ENCODE peak calls at places on chromosomes 2 and 18, in ten cellular contexts. D is MM.1S, Q is neural crest cell, L is osteoblast, Y is osteocyte, A is spleen, G is A549, W is HFF-Myc, U is neural progenitor cell, T is WTC11. Z is an unnamed sample.

GRCh38 chr2:130387804-130388203 is 31.9 kb downstream of the PTPN18 start:
- DNase-seq in Y (peak), L (no peak), Q (no peak), W (no peak), U (peak), G (no peak), D (no peak), A (no peak), T (no peak), Z (no peak)

GRCh38 chr2:28893488-28893887 is 979 bp upstream of the WDR43 start:
- DNase-seq in W (no peak), T (no peak), Y (no peak), D (no peak), U (no peak), A (no peak), G (no peak), Q (no peak), L (no peak), Z (no peak)

GRCh38 chr2:177030391-177031000 is 182.1 kb upstream of the HNRNPA3 start:
- DNase-seq in D (no peak), Q (peak), W (no peak), U (peak), Y (no peak), A (no peak), G (no peak), T (no peak), L (peak), Z (no peak)

GRCh38 chr18:76453057-76453561 is 41.9 kb downstream of the ZNF516 start:
- DNase-seq in T (no peak), L (no peak), D (no peak), A (no peak), Q (no peak), G (no peak), W (no peak), Y (no peak), U (no peak), Z (no peak)

GRCh38 chr2:239264838-239265651 is 135.8 kb downstream of the HDAC4 start:
- DNase-seq in G (peak), W (no peak), D (no peak), Y (peak), A (peak), T (no peak), U (no peak), L (peak), Q (no peak), Z (no peak)

GRCh38 chr2:84959045-84959493 is 11.9 kb upstream of the KCMF1 start:
- DNase-seq in A (no peak), L (peak), T (no peak), U (no peak), Y (no peak), Q (no peak), G (peak), W (no peak), D (no peak), Z (no peak)

GRCh38 chr2:237025090-237025865 is 60.4 kb upstream of the COPS8 start:
- DNase-seq in U (no peak), G (peak), D (no peak), A (no peak), L (peak), T (no peak), W (peak), Q (no peak), Y (no peak), Z (no peak)

GRCh38 chr18:3330622-3331021 is 68.7 kb downstream of the MYL12B start:
- DNase-seq in G (no peak), L (no peak), U (no peak), W (no peak), A (no peak), Q (no peak), Y (no peak), D (no peak), T (no peak), Z (no peak)

GRCh38 chr2:55120634-55121359 is 70.5 kb upstream of the RTN4 start:
- DNase-seq in U (peak), Y (peak), Q (peak), W (no peak), T (no peak), G (no peak), A (no peak), L (peak), D (no peak), Z (no peak)

GRCh38 chr2:949384-949893 is 1.2 kb upstream of the SNTG2 start:
- DNase-seq in W (no peak), U (peak), G (no peak), T (no peak), Q (no peak), Y (no peak), D (no peak), L (no peak), A (no peak), Z (no peak)

GRCh38 chr2:135799738-135800137 is 37.2 kb downstream of the LCT start:
- DNase-seq in A (no peak), Q (no peak), D (no peak), G (no peak), W (no peak), U (no peak), L (no peak), T (no peak), Y (no peak), Z (no peak)
- TF ChIP-seq CTCF in A (no peak), Q (peak), D (peak), G (no peak), W (peak), U (peak), L (no peak), T (no peak), Y (no peak), Z (no peak)

GRCh38 chr18:11512096-11513030 is 97.0 kb upstream of the SLC35G4 start:
- DNase-seq in D (peak), T (no peak), L (no peak), Q (no peak), U (peak), A (no peak), Y (no peak), G (peak), W (no peak), Z (no peak)
- TF ChIP-seq CTCF in D (peak), T (no peak), L (peak), Q (no peak), U (peak), A (no peak), Y (peak), G (peak), W (peak), Z (no peak)

DNA sequence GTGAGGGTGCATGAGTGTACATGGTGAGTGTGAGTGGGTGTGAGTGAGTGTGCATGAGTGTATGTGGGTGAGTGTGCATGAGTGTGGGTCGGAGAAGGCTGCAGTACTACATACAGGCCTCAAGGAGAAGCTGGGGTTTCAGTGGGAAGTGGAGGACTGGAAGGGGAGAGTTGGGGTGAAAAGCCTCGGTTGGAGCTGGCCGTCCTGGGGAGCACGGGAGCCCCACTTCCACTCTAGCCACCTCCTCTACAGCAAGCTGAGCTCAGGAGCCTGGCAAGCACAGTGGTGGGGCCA is 68.7 kb upstream of the HPCAL1 start:
- DNase-seq in Q (no peak), U (no peak), A (no peak), D (no peak), L (peak), G (no peak), T (peak), W (no peak), Y (no peak), Z (no peak)
- TF ChIP-seq CTCF in Q (no peak), U (no peak), A (no peak), D (no peak), L (no peak), G (no peak), T (no peak), W (no peak), Y (no peak), Z (no peak)

GRCh38 chr2:71791051-71791450 is 337.7 kb downstream of the DYSF start:
- DNase-seq in G (no peak), Q (no peak), U (no peak), Y (no peak), D (no peak), W (no peak), T (no peak), L (peak), A (peak), Z (no peak)

GRCh38 chr2:71788601-71789240 is 335.4 kb downstream of the DYSF start:
- DNase-seq in A (peak), D (no peak), G (no peak), Q (no peak), W (no peak), Y (peak), U (no peak), L (peak), T (no peak), Z (no peak)

GRCh38 chr2:71788186-71788525 is 334.8 kb downstream of the DYSF start:
- DNase-seq in A (peak), W (no peak), L (peak), G (no peak), D (no peak), Q (no peak), T (no peak), U (no peak), Y (peak), Z (no peak)

GRCh38 chr2:71790261-71791038 is 337.1 kb downstream of the DYSF start:
- DNase-seq in U (no peak), D (no peak), G (no peak), L (peak), A (peak), W (no peak), Y (no peak), Q (no peak), T (no peak), Z (no peak)

GRCh38 chr2:71789556-71790219 is 336.3 kb downstream of the DYSF start:
- DNase-seq in D (no peak), L (peak), G (no peak), Q (no peak), U (no peak), A (peak), T (no peak), W (no peak), Y (peak), Z (no peak)
- TF ChIP-seq CTCF in D (no peak), L (no peak), G (peak), Q (no peak), U (no peak), A (no peak), T (no peak), W (peak), Y (no peak), Z (no peak)

DNA sequence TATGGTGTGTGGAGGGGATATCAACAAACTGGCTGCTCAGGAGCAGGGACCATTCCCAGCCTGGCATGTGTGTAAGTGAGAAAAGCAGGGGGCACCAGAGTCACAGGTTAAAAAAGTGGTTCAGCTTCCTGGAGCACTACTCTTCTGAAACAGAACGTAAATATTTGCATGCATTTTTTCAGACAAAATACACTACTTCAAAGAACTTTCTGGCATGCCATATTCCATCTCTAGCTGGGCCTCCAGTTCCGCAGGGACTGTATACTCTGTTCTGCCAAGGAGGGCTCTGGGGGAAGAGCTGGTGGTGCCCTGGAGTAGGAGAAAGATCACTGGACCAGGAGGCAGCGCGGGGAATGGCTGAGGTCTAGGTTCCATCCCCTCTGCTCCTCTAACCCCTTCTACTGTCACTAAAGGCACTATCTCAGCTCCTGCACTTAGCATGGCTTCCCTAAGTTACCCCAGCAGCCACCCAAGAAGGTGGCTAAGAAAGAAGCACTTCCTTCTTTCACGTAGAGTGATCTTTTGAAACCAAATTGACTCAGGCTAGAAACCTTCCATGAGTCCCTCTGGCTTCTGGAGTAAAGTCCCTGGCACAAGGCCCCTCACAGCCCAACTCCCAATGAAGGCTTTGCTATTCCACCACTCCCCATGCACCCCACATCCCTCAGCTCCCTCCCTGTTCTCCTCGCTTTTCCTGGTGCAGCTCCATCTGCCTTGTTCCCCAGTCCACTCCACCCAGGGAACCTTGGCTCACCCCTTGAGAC is 57.6 kb upstream of the CABLES1 start:
- DNase-seq in U (no peak), Q (no peak), W (no peak), G (peak), L (no peak), A (no peak), Y (no peak), D (no peak), T (peak), Z (no peak)
- TF ChIP-seq CTCF in U (peak), Q (no peak), W (peak), G (peak), L (peak), A (no peak), Y (peak), D (peak), T (no peak), Z (no peak)

GRCh38 chr18:49766646-49767045 is 46.7 kb downstream of the ACAA2 start:
- DNase-seq in W (no peak), T (no peak), U (no peak), Q (no peak), L (no peak), D (no peak), Y (no peak), G (no peak), A (no peak), Z (no peak)

GRCh38 chr18:49764032-49764431 is 49.3 kb downstream of the ACAA2 start:
- DNase-seq in G (no peak), W (no peak), Q (no peak), L (no peak), U (no peak), Y (no peak), A (no peak), T (no peak), D (no peak), Z (no peak)

GRCh38 chr18:49767111-49768050 is 46.0 kb downstream of the ACAA2 start:
- DNase-seq in Y (no peak), Q (no peak), G (no peak), T (no peak), A (no peak), L (peak), W (no peak), U (no peak), D (no peak), Z (no peak)

GRCh38 chr18:49769047-49769708 is 44.2 kb downstream of the ACAA2 start:
- DNase-seq in Y (no peak), G (no peak), D (no peak), Q (no peak), T (no peak), L (no peak), W (no peak), U (no peak), A (no peak), Z (no peak)

DNA sequence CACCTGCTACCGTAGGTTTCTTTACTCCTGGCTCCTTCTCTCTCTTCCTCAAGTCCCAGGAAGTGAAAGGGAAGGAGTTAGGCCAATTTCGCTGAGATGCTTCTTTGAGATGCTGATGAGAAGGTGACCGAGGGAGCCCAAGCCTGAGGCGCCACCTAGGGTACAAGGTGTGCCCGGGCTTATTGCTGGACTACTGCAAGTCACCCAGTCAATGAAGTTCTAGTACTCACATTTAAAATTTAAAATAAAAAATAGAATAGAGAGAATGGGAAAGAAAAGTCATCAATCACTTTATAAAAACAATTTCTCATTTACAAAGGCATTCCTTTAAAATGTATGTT is 45.3 kb downstream of the ACAA2 start:
- DNase-seq in L (peak), U (peak), T (peak), G (peak), Q (peak), W (no peak), D (peak), A (no peak), Y (no peak), Z (no peak)
- TF ChIP-seq CTCF in L (peak), U (peak), T (peak), G (peak), Q (peak), W (peak), D (peak), A (no peak), Y (peak), Z (no peak)

GRCh38 chr18:35949090-35949489 is 23.4 kb upstream of the RMP24 start:
- DNase-seq in W (no peak), L (no peak), Y (no peak), D (no peak), A (no peak), Q (no peak), T (no peak), U (no peak), G (no peak), Z (no peak)
- TF ChIP-seq CTCF in W (no peak), L (no peak), Y (no peak), D (no peak), A (no peak), Q (no peak), T (no peak), U (no peak), G (no peak), Z (no peak)

GRCh38 chr18:21912339-21913239 is 172.0 kb downstream of the MIB1 start:
- DNase-seq in Q (no peak), A (no peak), Y (peak), W (no peak), L (no peak), D (no peak), U (peak), T (no peak), G (no peak), Z (no peak)
- TF ChIP-seq CTCF in Q (no peak), A (no peak), Y (no peak), W (no peak), L (no peak), D (no peak), U (peak), T (no peak), G (peak), Z (no peak)